ENCODE peak calls at places on chromosomes 12 and 14, in nine cellular contexts. B is iris pigment epithelial cell; N is HS-27A; H is stimulated activated CD4-positive, alpha-beta T cell treated with anti-CD3 and anti-CD28 coated beads, Interleukin-12 subunit alpha, Interleukin-12 subunit beta, amount 100 ng/mL, for 48 hours; R is mesothelial cell of epicardium; G is uterus; M is RWPE1; X is cortex of kidney; S is esophagus squamous epithelium. U is an unnamed sample.

GRCh38 chr12:97151481-97151880 is 244.4 kb downstream of the NEDD1 start:
- DNase-seq in B (peak), N (no peak), H (no peak), R (no peak), G (no peak), M (no peak), X (no peak), S (no peak), U (peak)

GRCh38 chr12:98808243-98808895 is 163.3 kb downstream of the APAF1 start:
- DNase-seq in B (no peak), N (no peak), H (no peak), R (no peak), G (no peak), M (no peak), X (no peak), S (no peak), U (no peak)

GRCh38 chr12:48988030-48988649 is 10.0 kb downstream of the WNT1 start:
- DNase-seq in B (no peak), N (no peak), H (peak), R (no peak), G (no peak), M (peak), X (no peak), S (no peak), U (no peak)

GRCh38 chr12:19915392-19916192 is 452.7 kb upstream of the PDE3A start:
- DNase-seq in B (peak), N (peak), H (no peak), R (no peak), G (no peak), M (no peak), X (no peak), S (no peak), U (no peak)

GRCh38 chr12:8941691-8942478 is 7.6 kb downstream of the M6PR start:
- DNase-seq in B (no peak), N (no peak), H (no peak), R (no peak), G (no peak), M (no peak), X (no peak), S (no peak), U (no peak)

GRCh38 chr12:45674583-45674982 is 54.9 kb upstream of the ARID2 start:
- DNase-seq in B (peak), N (peak), H (no peak), R (no peak), G (peak), M (peak), X (no peak), S (no peak), U (peak)

GRCh38 chr14:92984082-92984788 is 61.3 kb downstream of the CHGA start:
- DNase-seq in B (no peak), N (no peak), H (no peak), R (no peak), G (no peak), M (no peak), X (no peak), S (no peak), U (no peak)

GRCh38 chr12:104748356-104748755 is 209.7 kb downstream of the SLC41A2 start:
- DNase-seq in B (no peak), N (no peak), H (no peak), R (no peak), G (no peak), M (no peak), X (no peak), S (no peak), U (no peak)

GRCh38 chr12:8045952-8046944 is 13.7 kb downstream of the FOXJ2 start:
- DNase-seq in B (peak), N (no peak), H (peak), R (peak), G (peak), M (peak), X (no peak), S (no peak), U (peak)

GRCh38 chr12:123269395-123269892 is 2.2 kb downstream of the CDK2AP1 start:
- DNase-seq in B (peak), N (no peak), H (no peak), R (no peak), G (peak), M (no peak), X (no peak), S (no peak), U (peak)

GRCh38 chr12:119180380-119181040 is 1.8 kb downstream of the HSPB8 start:
- DNase-seq in B (no peak), N (no peak), H (no peak), R (no peak), G (peak), M (no peak), X (no peak), S (no peak), U (no peak)

GRCh38 chr14:66635435-66635834 is 127.5 kb downstream of the GPHN start:
- DNase-seq in B (no peak), N (no peak), H (no peak), R (no peak), G (no peak), M (no peak), X (no peak), S (no peak), U (no peak)

GRCh38 chr12:6228535-6229223 is 28.5 kb downstream of the CD9 start:
- DNase-seq in B (no peak), N (no peak), H (no peak), R (no peak), G (no peak), M (no peak), X (no peak), S (no peak), U (no peak)

GRCh38 chr12:97194551-97194950 is 268.1 kb upstream of the RMST start:
- DNase-seq in B (peak), N (no peak), H (no peak), R (no peak), G (no peak), M (no peak), X (no peak), S (no peak), U (peak)

GRCh38 chr12:115683240-115683765 is 594.2 kb downstream of the MED13L start:
- DNase-seq in B (no peak), N (no peak), H (no peak), R (no peak), G (no peak), M (no peak), X (no peak), S (no peak), U (no peak)

GRCh38 chr12:122123051-122123760 is 44.6 kb downstream of the MLXIP start:
- DNase-seq in B (peak), N (peak), H (peak), R (no peak), G (peak), M (peak), X (no peak), S (no peak), U (peak)

GRCh38 chr14:105495101-105495989 is 4.3 kb downstream of the TEDC1 start:
- DNase-seq in B (no peak), N (no peak), H (no peak), R (peak), G (peak), M (no peak), X (no peak), S (no peak), U (no peak)

GRCh38 chr12:3237154-3237520 is 160.0 kb downstream of the TSPAN9 start:
- DNase-seq in B (no peak), N (no peak), H (no peak), R (no peak), G (no peak), M (no peak), X (no peak), S (no peak), U (no peak)

GRCh38 chr12:105906545-105906944 is 232.2 kb downstream of the NUAK1 start:
- DNase-seq in B (peak), N (no peak), H (no peak), R (no peak), G (no peak), M (no peak), X (no peak), S (no peak), U (no peak)